ENCODE peak calls at places on chromosomes 1 and 21, in seven cellular contexts. T is right atrium auricular region, E is psoas muscle, Q is PC-3, G is transverse colon, F is stomach, P is thyroid gland. A is an unnamed sample.

GRCh38 chr1:240234477-240235225 is 143.0 kb downstream of the FMN2 start:
- DNase-seq in G (no peak), T (no peak), P (no peak), E (no peak), F (no peak), Q (peak; percentile 73), A (no peak)

GRCh38 chr21:34511154-34511553 is 856 bp downstream of the KCNE1 start:
- DNase-seq in T (peak; percentile 53), F (no peak), E (no peak), P (no peak), G (no peak), Q (no peak), A (no peak)

GRCh38 chr1:213089924-213090677 is 39.1 kb downstream of the RPS6KC1 start:
- DNase-seq in Q (no peak), P (no peak), G (no peak), T (no peak), F (no peak), E (no peak), A (no peak)

GRCh38 chr1:35544976-35545375 is 12.2 kb downstream of the KIAA0319L start:
- DNase-seq in G (peak; percentile 35), T (no peak), P (peak; percentile 72), F (no peak), E (peak; percentile 70), Q (peak; percentile 37), A (no peak)

GRCh38 chr1:6294080-6294867 is 33.4 kb upstream of the GPR153 start:
- DNase-seq in E (no peak), P (no peak), T (no peak), F (no peak), Q (peak; percentile 97), G (no peak), A (no peak)

GRCh38 chr1:156014829-156015228 is 5.9 kb downstream of the SSR2 start:
- DNase-seq in T (no peak), E (no peak), F (no peak), G (no peak), P (no peak), Q (no peak), A (no peak)

GRCh38 chr21:38567577-38568360 is 69.5 kb upstream of the ERG start:
- DNase-seq in P (no peak), T (no peak), E (no peak), Q (no peak), F (no peak), G (no peak), A (no peak)

GRCh38 chr1:20411196-20411980 is 74.6 kb downstream of the CAMK2N1 start:
- DNase-seq in G (no peak), Q (peak; percentile 94), E (no peak), P (no peak), T (no peak), F (no peak), A (no peak)

GRCh38 chr1:209029737-209030136 is 553.8 kb upstream of the CAMK1G start:
- DNase-seq in T (no peak), F (no peak), E (no peak), P (no peak), Q (peak; percentile 54), G (no peak), A (no peak)

GRCh38 chr1:34113362-34113761 is 51.7 kb downstream of the CSMD2 start:
- DNase-seq in G (no peak), P (no peak), T (no peak), Q (no peak), E (no peak), F (no peak), A (no peak)

GRCh38 chr1:98045211-98046030 is 124.6 kb upstream of the DPYD start:
- DNase-seq in P (no peak), G (no peak), E (peak; percentile 39), F (peak; percentile 23), T (no peak), Q (no peak), A (no peak)

GRCh38 chr1:17691147-17691634 is 63.9 kb upstream of the ACTL8 start:
- DNase-seq in P (no peak), G (no peak), F (no peak), E (no peak), T (no peak), Q (no peak), A (no peak)

GRCh38 chr1:234743866-234744581 is 134.0 kb upstream of the IRF2BP2 start:
- DNase-seq in Q (no peak), G (no peak), E (no peak), T (no peak), P (peak; percentile 53), F (no peak), A (peak; percentile 19)

GRCh38 chr1:185789846-185790735 is 55.9 kb downstream of the HMCN1 start:
- DNase-seq in T (no peak), F (no peak), G (no peak), Q (peak; percentile 12), E (no peak), P (no peak), A (no peak)

GRCh38 chr1:207389728-207390464 is 64.2 kb upstream of the CR2 start:
- DNase-seq in Q (peak; percentile 100), E (no peak), P (no peak), F (no peak), G (no peak), T (no peak), A (no peak)

GRCh38 chr1:87673748-87674147 is 345.1 kb downstream of the LMO4 start:
- DNase-seq in E (no peak), T (no peak), P (no peak), F (no peak), Q (peak; percentile 17), G (no peak), A (no peak)

GRCh38 chr1:173195596-173196088 is 11.5 kb downstream of the TNFSF4 start:
- DNase-seq in E (no peak), T (no peak), F (no peak), Q (no peak), G (no peak), P (peak; percentile 37), A (peak; percentile 45)

GRCh38 chr1:186978596-186979556 is 150.1 kb downstream of the PLA2G4A start:
- DNase-seq in Q (no peak), F (no peak), T (no peak), E (no peak), P (no peak), G (no peak), A (no peak)

DNA sequence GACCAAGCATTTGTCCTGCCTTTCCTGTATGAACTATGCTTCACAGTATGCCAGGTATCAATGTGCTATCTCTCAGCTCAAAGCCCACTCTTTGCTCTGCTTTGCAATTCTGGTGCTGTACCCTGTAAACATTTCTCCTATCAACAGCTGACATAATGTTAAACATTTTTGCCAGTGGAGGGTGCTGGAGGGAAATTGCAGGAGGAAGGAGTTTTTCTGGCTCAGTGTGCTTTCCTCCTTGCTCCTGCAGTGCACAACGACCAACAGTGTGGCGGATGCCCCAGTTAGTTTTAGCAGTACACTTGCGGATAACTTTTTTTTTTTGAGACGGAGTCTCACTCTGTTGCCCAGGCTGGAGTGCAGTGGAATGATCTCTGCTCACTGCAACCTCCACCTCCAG is 67.1 kb upstream of the PTGFRN start:
- DNase-seq in Q (peak; percentile 33), T (no peak), E (no peak), P (no peak), G (no peak), F (no peak), A (no peak)
- TF ChIP-seq CTCF in Q (peak; percentile 35), T (no peak), E (no peak), P (peak; percentile 16), G (no peak), F (no peak), A (no peak)

DNA sequence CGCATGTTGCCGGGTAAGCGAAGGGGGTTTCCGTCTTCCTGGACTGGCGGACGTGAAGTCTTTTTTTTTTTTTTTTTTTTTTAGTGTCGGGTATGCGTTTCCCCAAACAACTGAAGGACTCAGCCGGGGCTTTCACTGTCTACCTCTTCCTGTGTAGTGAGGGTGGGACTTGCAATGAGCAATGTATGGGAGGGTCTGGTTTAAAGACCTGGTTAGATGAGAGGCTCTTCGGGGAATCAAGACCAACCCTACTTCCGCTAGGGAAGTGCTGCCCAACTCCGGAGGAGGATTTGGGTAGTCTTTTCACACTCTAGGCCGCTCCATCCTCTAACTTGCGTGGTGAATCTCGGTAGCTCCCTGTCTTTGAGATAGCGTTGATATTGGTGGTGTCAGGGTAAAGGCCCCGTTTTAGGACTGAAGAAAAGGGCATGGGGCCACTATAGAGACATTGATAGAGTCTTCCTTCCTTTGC is 754 bp downstream of the PRRC2C start:
- DNase-seq in F (peak; percentile 27), Q (peak; percentile 84), G (peak; percentile 47), E (no peak), T (no peak), P (no peak), A (no peak)
- H3K4me1 ChIP-seq in F (peaks cover 38% of the 10 kb centered on the region), Q (peaks cover 33% of the 10 kb centered on the region), G (peaks cover 23% of the 10 kb centered on the region), E (peaks cover 39% of the 10 kb centered on the region), T (peaks cover 46% of the 10 kb centered on the region), P (peaks cover 23% of the 10 kb centered on the region), A (peaks cover 44% of the 10 kb centered on the region)

GRCh38 chr1:236103059-236103458 is 38.2 kb upstream of the NID1 start:
- DNase-seq in P (no peak), Q (no peak), T (no peak), G (no peak), E (no peak), F (no peak), A (no peak)

GRCh38 chr1:236108027-236108648 is 34.2 kb upstream of the GPR137B start:
- DNase-seq in T (no peak), E (no peak), Q (no peak), G (no peak), P (no peak), F (no peak), A (no peak)

GRCh38 chr1:236103646-236104218 is 38.6 kb upstream of the GPR137B start:
- DNase-seq in T (peak; percentile 64), F (peak; percentile 66), P (peak; percentile 37), E (no peak), G (peak; percentile 46), Q (peak; percentile 63), A (no peak)

GRCh38 chr1:236110137-236110536 is 32.2 kb upstream of the GPR137B start:
- DNase-seq in P (no peak), Q (no peak), G (no peak), T (no peak), F (no peak), E (no peak), A (no peak)

DNA sequence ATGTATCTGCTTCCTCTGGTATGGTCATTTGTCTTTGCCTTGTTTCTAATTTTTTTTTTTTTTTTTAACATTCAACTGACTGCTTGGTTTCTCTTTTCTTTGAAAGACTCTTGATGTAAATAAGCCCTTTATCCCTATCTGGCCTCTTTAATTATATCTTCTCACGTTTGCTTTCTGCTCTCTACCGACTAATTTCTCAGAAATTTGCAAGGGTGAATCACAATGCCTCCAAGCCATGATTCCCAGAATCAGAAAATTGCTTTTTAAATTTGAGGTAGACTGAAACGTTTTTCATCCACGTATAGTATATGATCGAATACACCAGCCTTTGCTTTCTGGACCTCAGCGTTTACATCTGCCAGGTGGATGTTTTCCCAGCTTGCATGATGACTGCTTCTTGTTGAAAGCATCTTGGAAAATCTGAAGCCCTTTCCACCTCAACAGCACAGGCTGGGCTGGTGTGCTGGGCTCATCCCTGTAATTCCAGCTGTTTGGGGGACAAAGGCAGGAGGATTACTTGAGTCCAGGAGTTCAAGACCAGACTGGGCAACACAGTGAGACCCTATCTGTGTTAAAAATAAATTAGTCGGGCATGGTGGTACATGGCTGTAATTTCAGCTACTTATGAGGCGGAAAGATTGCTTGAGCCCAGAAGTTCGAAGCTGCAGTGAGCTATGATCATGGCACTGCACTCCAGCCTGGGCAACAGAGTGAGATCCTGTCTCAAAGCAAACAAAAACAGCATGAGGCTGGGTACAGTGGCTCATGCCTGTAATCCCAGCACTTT is 35.0 kb upstream of the GPR137B start:
- DNase-seq in T (no peak), G (no peak), P (no peak), Q (no peak), E (no peak), F (no peak), A (no peak)
- H3K4me3 ChIP-seq in T (no peak overlapping the region), G (no peak overlapping the region), P (no peak overlapping the region), Q (no peak overlapping the region), E (no peak overlapping the region), F (no peak overlapping the region), A (no peak overlapping the region)

GRCh38 chr1:176225911-176226310 is 18.8 kb upstream of the COP1 start:
- DNase-seq in T (no peak), E (no peak), Q (no peak), P (peak; percentile 42), G (no peak), F (no peak), A (no peak)
- TF ChIP-seq CTCF in T (no peak), E (no peak), Q (no peak), P (no peak), G (no peak), F (no peak), A (no peak)